ENCODE peak calls at places on chromosomes 13 and 19, in five cellular contexts. One of them, this sample, is unnamed.

GRCh38 chr19:7792286-7792685 is 29.2 kb downstream of the CLEC4M start:
- DNase-seq in AG10803: no peak
- DNase-seq in Peyer's patch: no peak
- DNase-seq in endodermal cell: no peak
- DNase-seq in esophagus squamous epithelium: no peak
- DNase-seq in this sample: no peak

GRCh38 chr19:18428837-18429674 is 8.9 kb downstream of the ISYNA1 start:
- DNase-seq in AG10803: peak
- DNase-seq in Peyer's patch: peak
- DNase-seq in endodermal cell: peak
- DNase-seq in esophagus squamous epithelium: no peak
- DNase-seq in this sample: peak

GRCh38 chr13:77250968-77251367 is 75.9 kb downstream of the MYCBP2 start:
- DNase-seq in AG10803: no peak
- DNase-seq in Peyer's patch: no peak
- DNase-seq in endodermal cell: no peak
- DNase-seq in esophagus squamous epithelium: no peak
- DNase-seq in this sample: no peak

GRCh38 chr13:95926231-95926630 is 127.0 kb downstream of the UGGT2 start:
- DNase-seq in AG10803: no peak
- DNase-seq in Peyer's patch: no peak
- DNase-seq in endodermal cell: no peak
- DNase-seq in esophagus squamous epithelium: no peak
- DNase-seq in this sample: no peak

GRCh38 chr19:12828494-12828893 is 5.9 kb downstream of the RTBDN start:
- DNase-seq in AG10803: no peak
- DNase-seq in Peyer's patch: no peak
- DNase-seq in endodermal cell: peak
- DNase-seq in esophagus squamous epithelium: no peak
- DNase-seq in this sample: no peak

GRCh38 chr19:35055715-35056179 is 14.2 kb downstream of the HPN start:
- DNase-seq in AG10803: no peak
- DNase-seq in Peyer's patch: no peak
- DNase-seq in endodermal cell: peak
- DNase-seq in esophagus squamous epithelium: no peak
- DNase-seq in this sample: no peak

GRCh38 chr13:45352031-45352430 is 11.0 kb upstream of the TPT1 start:
- DNase-seq in AG10803: no peak
- DNase-seq in Peyer's patch: no peak
- DNase-seq in endodermal cell: no peak
- DNase-seq in esophagus squamous epithelium: no peak
- DNase-seq in this sample: no peak

GRCh38 chr13:44298314-44298713 is 75.3 kb upstream of the SERP2 start:
- DNase-seq in AG10803: peak
- DNase-seq in Peyer's patch: no peak
- DNase-seq in endodermal cell: no peak
- DNase-seq in esophagus squamous epithelium: no peak
- DNase-seq in this sample: no peak

GRCh38 chr19:38538386-38538785 is 79.4 kb downstream of the MAP4K1 start:
- DNase-seq in AG10803: no peak
- DNase-seq in Peyer's patch: no peak
- DNase-seq in endodermal cell: no peak
- DNase-seq in esophagus squamous epithelium: no peak
- DNase-seq in this sample: no peak

GRCh38 chr19:15453091-15453498 is 3.3 kb upstream of the WIZ start:
- DNase-seq in AG10803: no peak
- DNase-seq in Peyer's patch: no peak
- DNase-seq in endodermal cell: peak
- DNase-seq in esophagus squamous epithelium: no peak
- DNase-seq in this sample: no peak

GRCh38 chr19:1590641-1591397 is 1.8 kb downstream of the MBD3 start:
- DNase-seq in AG10803: no peak
- DNase-seq in Peyer's patch: no peak
- DNase-seq in endodermal cell: peak
- DNase-seq in esophagus squamous epithelium: no peak
- DNase-seq in this sample: no peak

GRCh38 chr13:63381078-63381859 is 1965.6 kb upstream of the PCDH20 start:
- DNase-seq in AG10803: no peak
- DNase-seq in Peyer's patch: no peak
- DNase-seq in endodermal cell: no peak
- DNase-seq in esophagus squamous epithelium: no peak
- DNase-seq in this sample: no peak

GRCh38 chr19:15672580-15673175 is at the start of gene CYP4F12:
- DNase-seq in AG10803: peak
- DNase-seq in Peyer's patch: peak
- DNase-seq in endodermal cell: no peak
- DNase-seq in esophagus squamous epithelium: peak
- DNase-seq in this sample: no peak

GRCh38 chr13:101640797-101641400 is 188.4 kb downstream of the ITGBL1 start:
- DNase-seq in AG10803: peak
- DNase-seq in Peyer's patch: no peak
- DNase-seq in endodermal cell: no peak
- DNase-seq in esophagus squamous epithelium: no peak
- DNase-seq in this sample: no peak

GRCh38 chr19:16400911-16401675 is 70.7 kb downstream of the EPS15L1 start:
- DNase-seq in AG10803: peak
- DNase-seq in Peyer's patch: no peak
- DNase-seq in endodermal cell: no peak
- DNase-seq in esophagus squamous epithelium: no peak
- DNase-seq in this sample: no peak

GRCh38 chr19:48568345-48568886 is 16.4 kb downstream of the SULT2B1 start:
- DNase-seq in AG10803: peak
- DNase-seq in Peyer's patch: peak
- DNase-seq in endodermal cell: peak
- DNase-seq in esophagus squamous epithelium: no peak
- DNase-seq in this sample: no peak

GRCh38 chr19:956747-957451 is 27.2 kb upstream of the WDR18 start:
- DNase-seq in AG10803: peak
- DNase-seq in Peyer's patch: no peak
- DNase-seq in endodermal cell: peak
- DNase-seq in esophagus squamous epithelium: no peak
- DNase-seq in this sample: no peak

GRCh38 chr19:1066748-1067340 is at the start of gene ARHGAP45:
- DNase-seq in AG10803: no peak
- DNase-seq in Peyer's patch: peak
- DNase-seq in endodermal cell: peak
- DNase-seq in esophagus squamous epithelium: no peak
- DNase-seq in this sample: peak

GRCh38 chr19:29622191-29623070 is 16.3 kb downstream of the POP4 start:
- DNase-seq in AG10803: peak
- DNase-seq in Peyer's patch: no peak
- DNase-seq in endodermal cell: peak
- DNase-seq in esophagus squamous epithelium: no peak
- DNase-seq in this sample: peak

GRCh38 chr19:34962945-34963530 is 991 bp downstream of the ZNF792 start:
- DNase-seq in AG10803: no peak
- DNase-seq in Peyer's patch: no peak
- DNase-seq in endodermal cell: peak
- DNase-seq in esophagus squamous epithelium: no peak
- DNase-seq in this sample: no peak

GRCh38 chr13:100825551-100825950 is 151.0 kb upstream of the TMTC4 start:
- DNase-seq in AG10803: peak
- DNase-seq in Peyer's patch: no peak
- DNase-seq in endodermal cell: no peak
- DNase-seq in esophagus squamous epithelium: no peak
- DNase-seq in this sample: no peak

GRCh38 chr19:33998739-33999345 is 173.5 kb upstream of the LSM14A start:
- DNase-seq in AG10803: peak
- DNase-seq in Peyer's patch: no peak
- DNase-seq in endodermal cell: no peak
- DNase-seq in esophagus squamous epithelium: no peak
- DNase-seq in this sample: no peak

GRCh38 chr13:100240109-100240779 is 151.4 kb downstream of the PCCA start:
- DNase-seq in AG10803: no peak
- DNase-seq in Peyer's patch: no peak
- DNase-seq in endodermal cell: no peak
- DNase-seq in esophagus squamous epithelium: no peak
- DNase-seq in this sample: no peak

GRCh38 chr19:46733693-46734240 is 12.1 kb upstream of the FKRP start:
- DNase-seq in AG10803: no peak
- DNase-seq in Peyer's patch: no peak
- DNase-seq in endodermal cell: no peak
- DNase-seq in esophagus squamous epithelium: no peak
- DNase-seq in this sample: no peak

GRCh38 chr19:10010247-10010691 is at the start of gene COL5A3:
- DNase-seq in AG10803: peak
- DNase-seq in Peyer's patch: no peak
- DNase-seq in endodermal cell: peak
- DNase-seq in esophagus squamous epithelium: no peak
- DNase-seq in this sample: no peak

GRCh38 chr19:756232-756631 is 5.3 kb downstream of the MISP start:
- DNase-seq in AG10803: peak
- DNase-seq in Peyer's patch: no peak
- DNase-seq in endodermal cell: peak
- DNase-seq in esophagus squamous epithelium: no peak
- DNase-seq in this sample: no peak

GRCh38 chr19:7742575-7742974 is 4.8 kb downstream of the CD209 start:
- DNase-seq in AG10803: no peak
- DNase-seq in Peyer's patch: no peak
- DNase-seq in endodermal cell: no peak
- DNase-seq in esophagus squamous epithelium: no peak
- DNase-seq in this sample: no peak

GRCh38 chr19:43743059-43743458 is 11.7 kb downstream of the SMG9 start:
- DNase-seq in AG10803: peak
- DNase-seq in Peyer's patch: no peak
- DNase-seq in endodermal cell: no peak
- DNase-seq in esophagus squamous epithelium: no peak
- DNase-seq in this sample: no peak

GRCh38 chr13:109762791-109763190 is 23.6 kb downstream of the IRS2 start:
- DNase-seq in AG10803: no peak
- DNase-seq in Peyer's patch: no peak
- DNase-seq in endodermal cell: no peak
- DNase-seq in esophagus squamous epithelium: no peak
- DNase-seq in this sample: no peak
- TF ChIP-seq CTCF in AG10803: no peak
- TF ChIP-seq CTCF in Peyer's patch: no peak
- TF ChIP-seq CTCF in endodermal cell: no peak
- TF ChIP-seq CTCF in esophagus squamous epithelium: no peak
- TF ChIP-seq CTCF in this sample: no peak

GRCh38 chr13:59487883-59488282 is 675.8 kb downstream of the DIAPH3 start:
- DNase-seq in AG10803: no peak
- DNase-seq in Peyer's patch: no peak
- DNase-seq in endodermal cell: no peak
- DNase-seq in esophagus squamous epithelium: no peak
- DNase-seq in this sample: no peak

GRCh38 chr13:59492030-59492636 is 671.6 kb downstream of the DIAPH3 start:
- DNase-seq in AG10803: peak
- DNase-seq in Peyer's patch: no peak
- DNase-seq in endodermal cell: no peak
- DNase-seq in esophagus squamous epithelium: no peak
- DNase-seq in this sample: no peak

GRCh38 chr13:59490651-59491050 is 673.1 kb downstream of the DIAPH3 start:
- DNase-seq in AG10803: no peak
- DNase-seq in Peyer's patch: no peak
- DNase-seq in endodermal cell: no peak
- DNase-seq in esophagus squamous epithelium: no peak
- DNase-seq in this sample: no peak

GRCh38 chr13:59483441-59484116 is 680.1 kb downstream of the DIAPH3 start:
- DNase-seq in AG10803: peak
- DNase-seq in Peyer's patch: no peak
- DNase-seq in endodermal cell: peak
- DNase-seq in esophagus squamous epithelium: no peak
- DNase-seq in this sample: no peak

GRCh38 chr13:59488436-59488835 is 675.3 kb downstream of the DIAPH3 start:
- DNase-seq in AG10803: no peak
- DNase-seq in Peyer's patch: no peak
- DNase-seq in endodermal cell: no peak
- DNase-seq in esophagus squamous epithelium: no peak
- DNase-seq in this sample: no peak
- TF ChIP-seq CTCF in AG10803: no peak
- TF ChIP-seq CTCF in Peyer's patch: no peak
- TF ChIP-seq CTCF in endodermal cell: no peak
- TF ChIP-seq CTCF in esophagus squamous epithelium: no peak
- TF ChIP-seq CTCF in this sample: no peak

GRCh38 chr13:33129886-33130285 is 113.7 kb downstream of the KL start:
- DNase-seq in AG10803: no peak
- DNase-seq in Peyer's patch: no peak
- DNase-seq in endodermal cell: no peak
- DNase-seq in esophagus squamous epithelium: no peak
- DNase-seq in this sample: no peak
- TF ChIP-seq CTCF in AG10803: no peak
- TF ChIP-seq CTCF in Peyer's patch: no peak
- TF ChIP-seq CTCF in endodermal cell: no peak
- TF ChIP-seq CTCF in esophagus squamous epithelium: no peak
- TF ChIP-seq CTCF in this sample: no peak

GRCh38 chr13:112709825-112710783 is 20.3 kb downstream of the ATP11A start:
- DNase-seq in AG10803: no peak
- DNase-seq in Peyer's patch: no peak
- DNase-seq in endodermal cell: no peak
- DNase-seq in esophagus squamous epithelium: no peak
- DNase-seq in this sample: no peak

GRCh38 chr13:112713517-112714253 is 23.8 kb downstream of the ATP11A start:
- DNase-seq in AG10803: no peak
- DNase-seq in Peyer's patch: no peak
- DNase-seq in endodermal cell: no peak
- DNase-seq in esophagus squamous epithelium: no peak
- DNase-seq in this sample: no peak

GRCh38 chr13:112712451-112712881 is 22.6 kb downstream of the ATP11A start:
- DNase-seq in AG10803: no peak
- DNase-seq in Peyer's patch: no peak
- DNase-seq in endodermal cell: no peak
- DNase-seq in esophagus squamous epithelium: no peak
- DNase-seq in this sample: no peak

GRCh38 chr13:112710855-112711527 is 21.2 kb downstream of the ATP11A start:
- DNase-seq in AG10803: no peak
- DNase-seq in Peyer's patch: no peak
- DNase-seq in endodermal cell: no peak
- DNase-seq in esophagus squamous epithelium: no peak
- DNase-seq in this sample: no peak

DNA sequence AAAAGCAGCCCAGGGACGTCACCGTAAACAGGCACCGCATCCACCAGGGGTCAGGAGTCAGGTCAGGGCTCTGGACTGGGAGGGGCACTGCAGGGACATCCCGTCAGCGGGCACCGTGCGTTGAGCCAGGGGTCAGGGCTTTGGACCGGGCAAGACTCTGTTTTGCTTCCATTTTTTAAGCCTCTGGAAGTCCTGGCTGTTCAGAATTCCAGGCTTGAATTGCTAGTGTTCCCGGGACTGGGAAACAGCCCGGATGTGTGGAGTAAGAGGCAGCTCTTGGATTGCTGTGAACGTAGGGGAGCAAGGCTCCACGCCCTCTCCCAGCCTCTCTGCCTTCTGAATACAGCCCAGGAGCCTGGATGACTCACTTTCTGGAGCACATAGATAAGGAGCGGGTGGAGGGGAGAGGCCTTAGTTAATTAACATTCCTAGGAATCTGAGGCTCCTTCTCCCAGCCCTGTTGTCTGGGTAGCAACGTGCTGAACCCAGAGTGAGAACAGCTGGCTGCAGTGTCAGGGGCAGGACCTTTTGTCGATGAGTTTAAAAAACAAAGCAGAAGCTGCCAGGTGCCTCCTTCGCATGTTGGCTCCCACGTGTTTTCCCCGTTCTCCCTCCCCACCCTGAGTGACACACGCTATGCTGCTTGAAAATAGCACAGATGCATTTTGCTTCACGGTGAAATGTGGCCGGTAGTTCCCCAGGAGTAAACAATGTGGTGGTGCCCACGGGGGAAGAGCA is 21.9 kb downstream of the ATP11A start:
- DNase-seq in AG10803: peak
- DNase-seq in Peyer's patch: peak
- DNase-seq in endodermal cell: peak
- DNase-seq in esophagus squamous epithelium: no peak
- DNase-seq in this sample: no peak
- TF ChIP-seq CTCF in AG10803: peak
- TF ChIP-seq CTCF in Peyer's patch: peak
- TF ChIP-seq CTCF in endodermal cell: peak
- TF ChIP-seq CTCF in esophagus squamous epithelium: peak
- TF ChIP-seq CTCF in this sample: no peak

This sample was measured in natural killer cell.